ENCODE peak calls at places on chromosomes 1 and 21, in seven cellular contexts. O, V, Y, S, X, Q and A are unnamed samples.

GRCh38 chr1:42046772-42047552 is 106.2 kb upstream of the GUCA2B start:
- DNase-seq in S (no peak), O (peak), Q (no peak), Y (no peak), X (peak), V (no peak), A (no peak)

GRCh38 chr1:165894591-165894990 is 67.2 kb downstream of the UCK2 start:
- DNase-seq in Y (peak), Q (no peak), O (no peak), V (no peak), X (no peak), S (no peak), A (no peak)

GRCh38 chr1:8660455-8660854 is 157.0 kb downstream of the RERE start:
- DNase-seq in Y (peak), S (no peak), O (peak), V (no peak), Q (peak), X (peak), A (peak)

GRCh38 chr1:6251233-6251632 is 7.3 kb downstream of the HES3 start:
- DNase-seq in X (no peak), V (no peak), Y (no peak), O (no peak), Q (no peak), S (no peak), A (no peak)

GRCh38 chr1:188670837-188671236 is 1806.8 kb downstream of the BRINP3 start:
- DNase-seq in X (no peak), Q (no peak), V (no peak), O (no peak), Y (no peak), S (no peak), A (peak)

GRCh38 chr21:16983425-16983824 is 529.4 kb upstream of the CXADR start:
- DNase-seq in V (no peak), O (no peak), Y (no peak), Q (no peak), S (no peak), X (no peak), A (no peak)

GRCh38 chr21:25366116-25366515 is 241.2 kb downstream of the MRPL39 start:
- DNase-seq in X (no peak), Q (no peak), Y (no peak), O (no peak), V (no peak), S (no peak), A (no peak)

GRCh38 chr1:205676597-205676996 is 3.7 kb downstream of the SLC45A3 start:
- DNase-seq in V (no peak), S (no peak), Y (no peak), X (no peak), O (no peak), Q (no peak), A (no peak)

GRCh38 chr1:47688631-47689296 is 250.9 kb downstream of the FOXD2 start:
- DNase-seq in O (no peak), Y (no peak), X (no peak), Q (no peak), S (peak), V (peak), A (no peak)

GRCh38 chr1:107530543-107530942 is 389.7 kb downstream of the NTNG1 start:
- DNase-seq in V (no peak), X (no peak), O (no peak), S (no peak), Q (no peak), Y (no peak), A (peak)

GRCh38 chr1:42430286-42430685 is 25.5 kb downstream of the ZMYND12 start:
- DNase-seq in S (no peak), O (no peak), Q (no peak), X (no peak), Y (no peak), V (no peak), A (peak)

GRCh38 chr1:220454155-220454777 is 73.7 kb upstream of the MARK1 start:
- DNase-seq in S (no peak), Y (no peak), X (no peak), O (no peak), Q (no peak), V (no peak), A (no peak)

GRCh38 chr1:6646499-6647148 is 22.0 kb downstream of the THAP3 start:
- DNase-seq in S (peak), O (no peak), V (no peak), X (peak), Y (peak), Q (no peak), A (peak)

GRCh38 chr1:46013566-46013965 is 118.9 kb downstream of the PIK3R3 start:
- DNase-seq in X (no peak), S (no peak), O (no peak), V (no peak), Q (no peak), Y (no peak), A (peak)

GRCh38 chr1:233904979-233905415 is 521 bp downstream of the SLC35F3 start:
- DNase-seq in O (no peak), Q (peak), X (no peak), Y (no peak), S (peak), V (no peak), A (no peak)

GRCh38 chr1:201501144-201501543 is 5.8 kb downstream of the CSRP1 start:
- DNase-seq in S (peak), V (no peak), X (peak), O (no peak), Y (peak), Q (no peak), A (no peak)

GRCh38 chr1:17347769-17348592 is 24.0 kb upstream of the PADI6 start:
- DNase-seq in O (no peak), Y (peak), V (no peak), X (peak), S (no peak), Q (no peak), A (peak)

GRCh38 chr1:42334240-42335049 is 590 bp downstream of the FOXJ3 start:
- DNase-seq in V (peak), S (peak), Q (peak), O (peak), X (peak), Y (peak), A (peak)

GRCh38 chr1:67880056-67880601 is 46.9 kb upstream of the GNG12 start:
- DNase-seq in Y (peak), O (no peak), S (no peak), Q (no peak), X (peak), V (no peak), A (peak)

GRCh38 chr1:101344745-101345144 is 107.9 kb downstream of the S1PR1 start:
- DNase-seq in X (no peak), V (no peak), O (no peak), Y (peak), S (no peak), Q (no peak), A (no peak)

GRCh38 chr21:29155118-29155932 is 24.9 kb downstream of the MAP3K7CL start:
- DNase-seq in V (peak), S (peak), Q (no peak), O (peak), Y (peak), X (peak), A (peak)

GRCh38 chr1:112881742-112882127 is 74.3 kb downstream of the SLC16A1 start:
- DNase-seq in O (no peak), V (no peak), Y (peak), Q (no peak), S (no peak), X (no peak), A (peak)

GRCh38 chr1:248596615-248597014 is 885 bp downstream of the OR2T10 start:
- DNase-seq in Y (no peak), V (no peak), O (no peak), S (no peak), X (no peak), Q (no peak), A (peak)

GRCh38 chr1:201719812-201720521 is 109.0 kb upstream of the IPO9 start:
- DNase-seq in S (peak), X (peak), Y (peak), Q (peak), O (peak), V (peak), A (peak)

GRCh38 chr1:18794066-18794465 is 65.4 kb downstream of the TAS1R2 start:
- DNase-seq in Y (peak), S (no peak), O (no peak), V (no peak), Q (no peak), X (no peak), A (no peak)

GRCh38 chr1:54077359-54077758 is 24.0 kb downstream of the TCEANC2 start:
- DNase-seq in Y (no peak), Q (no peak), V (no peak), X (no peak), O (no peak), S (no peak), A (no peak)

GRCh38 chr1:222043444-222044292 is 301.8 kb upstream of the DUSP10 start:
- DNase-seq in Q (peak), O (peak), V (no peak), S (no peak), X (peak), Y (peak), A (peak)

GRCh38 chr21:45466330-45467220 is 61.6 kb downstream of the COL18A1 start:
- DNase-seq in S (no peak), Y (no peak), Q (no peak), X (no peak), O (no peak), V (peak), A (no peak)

GRCh38 chr1:185376288-185376687 is 59.2 kb upstream of the IVNS1ABP start:
- DNase-seq in Y (no peak), S (no peak), X (no peak), Q (no peak), O (no peak), V (no peak), A (no peak)

GRCh38 chr1:18282851-18283600 is 175.4 kb downstream of the IGSF21 start:
- DNase-seq in S (peak), Q (peak), Y (no peak), X (no peak), V (no peak), O (no peak), A (no peak)

DNA sequence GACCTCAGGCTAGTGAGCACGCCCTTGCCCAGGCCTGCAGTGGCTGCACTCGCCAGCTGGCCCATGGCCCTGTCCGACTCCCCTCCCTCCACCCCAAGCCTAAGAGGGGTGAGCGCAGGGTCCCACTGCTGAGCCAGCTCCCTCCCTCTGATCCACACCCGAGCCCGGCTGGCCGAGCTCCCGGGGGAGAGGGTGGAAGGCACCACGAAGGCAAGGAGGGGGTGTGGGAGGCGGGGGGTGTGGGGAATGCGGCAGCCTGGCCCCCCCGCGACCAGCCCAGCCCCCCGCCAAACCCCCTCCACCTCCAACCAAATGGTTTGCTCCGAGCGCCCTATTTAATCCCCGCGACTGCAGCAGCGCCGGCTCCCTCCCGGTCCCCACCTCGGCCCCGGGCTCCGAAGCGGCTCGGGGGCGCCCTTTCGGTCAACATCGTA is at the start of gene CADM3:
- DNase-seq in Y (no peak), O (no peak), V (no peak), S (peak), Q (peak), X (peak), A (no peak)
- H3K4me3 ChIP-seq in Y (no peak), O (peak), V (peak), S (peak), Q (peak), X (peak), A (no peak)

DNA sequence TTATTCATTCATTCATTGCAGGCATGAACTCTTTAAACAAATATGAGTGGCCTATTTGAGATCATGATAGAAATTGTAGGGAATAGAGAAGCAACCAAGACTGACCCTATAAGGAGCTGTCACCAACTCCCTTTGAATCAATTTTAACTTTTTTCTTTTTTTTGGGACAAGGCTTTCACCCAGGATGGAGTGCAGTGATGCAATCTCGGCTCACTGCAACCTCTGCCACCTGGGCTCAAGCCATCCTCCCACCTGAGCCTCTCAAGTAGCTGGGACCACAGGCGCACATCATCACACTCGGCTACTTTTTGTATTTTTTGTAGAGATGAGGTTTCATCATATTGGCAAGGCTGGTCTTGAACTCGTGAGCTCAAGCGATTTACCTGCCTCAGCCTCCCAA is 17.1 kb upstream of the ATP5PO start:
- DNase-seq in X (no peak), V (no peak), S (no peak), O (no peak), Y (no peak), Q (no peak), A (no peak)
- H3K4me3 ChIP-seq in X (no peak), V (peak), S (no peak), O (no peak), Y (peak), Q (no peak), A (no peak)

DNA sequence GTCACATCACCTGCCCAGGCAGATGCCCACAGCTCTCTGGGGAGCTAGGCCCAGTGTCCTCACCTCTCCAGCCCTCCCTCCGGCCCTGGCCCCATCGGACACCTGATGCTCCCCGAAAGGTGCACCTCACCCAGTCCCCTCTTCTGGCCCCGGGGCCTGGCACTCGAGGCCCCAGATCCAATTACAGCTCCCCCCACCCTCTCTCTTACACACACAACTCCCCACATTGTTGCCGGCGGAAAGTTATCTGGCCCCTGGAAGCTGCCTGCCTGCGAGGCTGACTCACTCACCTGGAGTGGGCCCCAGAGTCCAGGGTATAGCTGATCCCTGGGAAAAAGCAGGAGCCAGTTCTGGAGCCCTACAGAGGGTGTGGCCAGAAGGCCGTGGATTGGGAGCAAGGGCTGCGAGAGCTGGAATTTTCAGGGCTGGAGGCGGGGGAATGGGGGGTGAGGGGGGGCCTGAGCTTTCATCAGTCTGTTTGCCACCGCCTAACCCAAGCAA is 1.1 kb downstream of the FBXO2 start:
- DNase-seq in Q (no peak), O (no peak), X (no peak), S (peak), Y (no peak), V (no peak), A (peak)
- H3K4me3 ChIP-seq in Q (no peak), O (no peak), X (no peak), S (peak), Y (no peak), V (no peak), A (peak)

GRCh38 chr1:3540876-3541275 is 70.4 kb downstream of the MEGF6 start:
- DNase-seq in Q (no peak), O (no peak), S (no peak), V (no peak), X (no peak), Y (no peak), A (no peak)
- H3K4me3 ChIP-seq in Q (no peak), O (no peak), S (no peak), V (no peak), X (no peak), Y (no peak), A (no peak)

GRCh38 chr1:119080586-119080985 is 59.9 kb downstream of the WARS2 start:
- DNase-seq in Q (no peak), Y (peak), S (peak), O (no peak), V (peak), X (peak), A (peak)
- H3K4me3 ChIP-seq in Q (no peak), Y (no peak), S (no peak), O (no peak), V (no peak), X (peak), A (no peak)